ENCODE peak calls at places on chromosomes 16 and 17, in eight cellular contexts. I is CD4-positive, alpha-beta memory T cell; W is GM23248; M is Caco-2; T is fibroblast of mammary gland; D is A549; O is psoas muscle; A is tibial artery. L is an unnamed sample.
A peak's percentile ranks its signal among the peaks of the same experiment; 100 is the strongest.

GRCh38 chr16:83187404-83187803 is 560.6 kb downstream of the CDH13 start:
- DNase-seq in I (no peak), W (peak; percentile 84), M (no peak), T (peak; percentile 52), D (no peak), O (no peak), A (no peak), L (no peak)

GRCh38 chr17:4136373-4136772 is 6.5 kb downstream of the ZZEF1 start:
- DNase-seq in I (no peak), W (no peak), M (no peak), T (peak; percentile 21), D (no peak), O (no peak), A (no peak), L (no peak)

GRCh38 chr16:17417740-17418139 is 53.0 kb downstream of the XYLT1 start:
- DNase-seq in I (no peak), W (no peak), M (no peak), T (peak; percentile 28), D (no peak), O (no peak), A (no peak), L (no peak)

GRCh38 chr17:38768417-38768816 is 15.9 kb downstream of the PSMB3 start:
- DNase-seq in I (no peak), W (no peak), M (no peak), T (no peak), D (no peak), O (no peak), A (no peak), L (no peak)

GRCh38 chr17:63702223-63702577 is 2.3 kb upstream of the LIMD2 start:
- DNase-seq in I (peak; percentile 61), W (no peak), M (no peak), T (no peak), D (no peak), O (no peak), A (no peak), L (peak; percentile 31)

GRCh38 chr16:24208710-24209109 is 47.4 kb upstream of the CACNG3 start:
- DNase-seq in I (no peak), W (no peak), M (no peak), T (no peak), D (no peak), O (no peak), A (no peak), L (no peak)

GRCh38 chr16:65975049-65975708 is 391.3 kb upstream of the CDH5 start:
- DNase-seq in I (no peak), W (peak; percentile 78), M (no peak), T (peak; percentile 86), D (no peak), O (no peak), A (no peak), L (no peak)

GRCh38 chr17:57677858-57678257 is 67.2 kb downstream of the CCDC182 start:
- DNase-seq in I (no peak), W (no peak), M (no peak), T (no peak), D (no peak), O (no peak), A (no peak), L (no peak)

GRCh38 chr17:4710693-4711634 is 532 bp downstream of the ARRB2 start:
- DNase-seq in I (peak; percentile 40), W (peak; percentile 21), M (no peak), T (no peak), D (no peak), O (peak; percentile 37), A (no peak), L (no peak)

GRCh38 chr16:7345423-7345822 is 12.8 kb downstream of the RBFOX1 start:
- DNase-seq in I (no peak), W (no peak), M (no peak), T (no peak), D (no peak), O (no peak), A (no peak), L (no peak)

GRCh38 chr17:49482144-49482817 is 12.8 kb upstream of the NGFR start:
- DNase-seq in I (no peak), W (peak; percentile 61), M (no peak), T (peak; percentile 42), D (no peak), O (no peak), A (no peak), L (no peak)

GRCh38 chr16:54212893-54213292 is 73.7 kb downstream of the IRX3 start:
- DNase-seq in I (no peak), W (no peak), M (no peak), T (no peak), D (no peak), O (no peak), A (no peak), L (no peak)

GRCh38 chr16:595942-596735 is 6.3 kb downstream of the RAB40C start:
- DNase-seq in I (no peak), W (no peak), M (peak; percentile 30), T (no peak), D (no peak), O (no peak), A (no peak), L (no peak)

GRCh38 chr17:42766124-42766523 is 5.1 kb downstream of the RAMP2 start:
- DNase-seq in I (no peak), W (no peak), M (no peak), T (no peak), D (no peak), O (no peak), A (no peak), L (no peak)

GRCh38 chr17:78432929-78433727 is 54.7 kb downstream of the PGS1 start:
- DNase-seq in I (no peak), W (no peak), M (no peak), T (no peak), D (no peak), O (no peak), A (no peak), L (no peak)

GRCh38 chr17:280216-280615 is 72.4 kb downstream of the RPH3AL start:
- DNase-seq in I (no peak), W (no peak), M (peak; percentile 15), T (no peak), D (no peak), O (no peak), A (no peak), L (no peak)

DNA sequence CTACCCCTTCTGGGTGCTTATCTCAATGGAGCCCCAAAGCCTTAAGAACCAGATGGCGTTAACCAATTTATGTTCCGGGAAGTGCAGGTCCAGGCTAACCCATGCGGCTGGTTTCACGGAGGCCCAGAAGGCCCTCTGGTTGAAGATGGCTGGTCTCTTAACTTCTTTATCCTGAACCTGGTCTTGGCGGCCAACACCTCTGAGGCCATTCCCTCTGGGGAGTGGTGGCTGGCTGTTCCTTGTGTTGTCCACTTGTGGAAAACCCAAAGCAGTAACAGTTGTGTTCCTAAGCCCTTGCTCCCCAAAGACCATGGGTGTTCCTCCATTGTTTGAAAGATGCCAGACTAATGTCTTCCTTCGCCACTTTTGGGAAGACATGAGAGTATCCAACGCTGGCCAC is 1.5 kb downstream of the CDYL2 start:
- DNase-seq in I (no peak), W (no peak), M (no peak), T (no peak), D (no peak), O (no peak), A (no peak), L (no peak)
- H3K4me3 ChIP-seq in I (peak overlapping the region; percentile 25), W (peak overlapping the region; percentile 73), M (no peak overlapping the region), T (no peak overlapping the region), D (no peak overlapping the region), O (no peak overlapping the region), A (peak overlapping the region; percentile 57), L (no peak overlapping the region)

DNA sequence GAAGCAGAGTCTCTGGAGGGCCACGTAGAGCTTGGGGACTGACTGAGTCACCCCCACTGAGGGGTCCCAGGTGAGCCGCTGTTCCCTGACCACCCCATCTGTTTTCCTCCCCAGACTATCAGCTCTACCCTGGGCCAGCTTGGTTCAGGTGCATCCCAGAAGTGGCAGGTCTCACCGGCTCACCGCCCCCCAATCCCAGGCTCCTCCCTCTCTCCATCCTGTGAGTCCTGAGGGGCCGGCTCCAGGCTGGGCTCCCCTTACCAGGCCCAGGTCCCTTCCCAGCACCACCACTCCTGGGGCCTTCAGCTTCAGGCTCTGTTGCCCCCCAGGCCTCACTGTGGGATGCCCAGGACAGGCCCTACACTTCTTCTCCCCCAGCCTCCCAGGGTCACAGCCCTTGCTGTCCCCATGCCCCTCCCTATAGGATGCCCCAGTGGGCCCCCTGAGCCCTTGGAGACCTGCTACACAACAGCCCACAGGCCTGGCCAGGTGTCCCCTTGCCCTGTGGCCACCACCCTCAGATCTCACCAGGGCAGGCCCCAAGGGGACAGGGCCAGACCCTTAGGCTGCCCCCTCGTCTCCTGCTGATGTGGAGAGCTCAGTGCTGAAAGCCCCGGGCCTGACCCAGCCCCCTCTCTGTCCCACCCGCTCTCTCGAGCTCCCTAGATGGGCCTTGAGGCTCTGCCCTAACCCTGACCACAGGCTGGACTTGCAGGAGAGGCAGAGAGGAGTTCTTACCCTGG is 40.4 kb downstream of the TNFRSF13B start:
- DNase-seq in I (no peak), W (no peak), M (peak; percentile 31), T (no peak), D (no peak), O (no peak), A (no peak), L (no peak)
- H3K4me3 ChIP-seq in I (no peak overlapping the region), W (no peak overlapping the region), M (no peak overlapping the region), T (no peak overlapping the region), D (no peak overlapping the region), O (no peak overlapping the region), A (no peak overlapping the region), L (no peak overlapping the region)

DNA sequence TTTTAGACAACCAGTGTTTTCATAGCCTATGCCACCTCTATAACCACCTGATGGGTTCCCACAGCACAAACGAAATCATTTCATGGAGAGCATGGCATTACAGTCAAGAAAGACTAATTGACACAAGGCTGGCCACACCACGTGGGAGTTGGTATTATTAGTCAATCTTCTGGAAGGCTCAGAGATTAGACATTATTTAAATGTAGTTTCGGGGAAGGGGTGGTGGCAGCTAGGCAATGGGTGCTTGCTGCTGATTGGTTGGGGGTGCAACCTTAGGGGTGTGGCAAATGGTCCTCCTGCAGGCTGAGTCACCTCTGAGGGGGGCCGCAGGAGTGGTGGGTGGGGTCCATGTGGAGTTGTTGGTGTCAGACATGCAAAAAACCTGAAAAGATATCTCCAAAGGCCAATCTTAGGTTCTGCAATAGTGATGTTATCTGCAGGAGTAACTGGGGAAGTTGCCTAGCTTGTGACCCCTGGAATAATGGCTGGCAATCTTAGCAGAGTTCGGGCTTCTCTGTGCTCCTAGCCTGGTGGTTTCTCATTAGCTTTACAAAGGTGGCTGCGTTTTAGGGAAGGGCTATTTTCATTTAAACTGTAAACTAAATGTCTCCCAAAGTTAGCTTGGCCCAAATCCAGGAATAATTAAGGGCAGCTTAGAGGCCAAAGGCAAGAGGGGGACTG is 4.6 kb downstream of the TEN1 start:
- DNase-seq in I (no peak), W (peak; percentile 63), M (no peak), T (peak; percentile 63), D (no peak), O (no peak), A (peak; percentile 37), L (no peak)
- H3K4me3 ChIP-seq in I (no peak overlapping the region), W (no peak overlapping the region), M (no peak overlapping the region), T (no peak overlapping the region), D (no peak overlapping the region), O (no peak overlapping the region), A (no peak overlapping the region), L (no peak overlapping the region)

DNA sequence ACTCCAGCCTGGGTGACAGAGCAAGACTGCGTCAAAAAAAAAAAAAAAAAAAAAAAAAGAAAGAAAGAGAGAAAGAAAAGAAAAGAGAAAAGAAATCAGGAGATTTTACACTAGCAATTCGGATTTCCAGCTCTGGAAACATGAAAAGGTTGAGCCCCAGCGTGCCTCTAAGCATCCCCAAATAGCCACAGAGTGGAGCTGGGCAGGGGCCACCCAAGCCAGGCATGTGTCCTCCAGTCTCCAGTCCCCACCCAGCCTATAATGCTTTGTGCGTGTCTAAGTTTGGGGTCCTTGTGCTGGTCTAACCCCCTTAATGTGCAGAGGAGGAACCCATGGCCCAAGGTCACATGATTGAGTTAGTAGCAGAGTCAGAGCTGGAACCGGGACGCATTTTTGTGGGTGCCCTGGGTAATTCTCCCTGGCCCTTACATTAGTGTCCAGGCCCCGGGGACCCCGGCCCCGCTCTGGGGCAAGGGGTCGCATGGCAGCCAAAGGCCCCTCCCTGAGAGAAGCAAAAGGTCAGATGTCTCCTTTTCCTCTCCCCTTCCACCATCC is 19.9 kb downstream of the ADAM11 start:
- DNase-seq in I (no peak), W (no peak), M (no peak), T (no peak), D (no peak), O (no peak), A (no peak), L (no peak)
- H3K4me3 ChIP-seq in I (peak overlapping the region; percentile 34), W (peak overlapping the region; percentile 66), M (peak overlapping the region; percentile 57), T (no peak overlapping the region), D (peak overlapping the region; percentile 53), O (peak overlapping the region; percentile 38), A (peak overlapping the region; percentile 35), L (peak overlapping the region; percentile 53)